ENCODE peak calls at places on chromosomes 3 and 15, in seven cellular contexts. O is IMR-90, J is mammary epithelial cell, Q is PC-3, A is A549, D is AG10803, H is lower lobe of right lung. I is an unnamed sample.

GRCh38 chr15:35871812-35872211 is 325.8 kb upstream of the DPH6 start:
- DNase-seq in O (no peak), J (no peak), Q (no peak), A (no peak), D (no peak), H (no peak), I (no peak)

GRCh38 chr3:69385723-69386483 is at the start of gene FRMD4B:
- DNase-seq in O (no peak), J (peak), Q (peak), A (peak), D (peak), H (peak), I (no peak)

GRCh38 chr3:168061332-168061996 is 34.3 kb downstream of the GOLIM4 start:
- DNase-seq in O (no peak), J (no peak), Q (peak), A (no peak), D (no peak), H (no peak), I (no peak)

GRCh38 chr3:59364471-59364870 is 314.6 kb upstream of the CFAP20DC start:
- DNase-seq in O (peak), J (peak), Q (peak), A (no peak), D (peak), H (no peak), I (no peak)

GRCh38 chr3:142947799-142948575 is 15.5 kb downstream of the PAQR9 start:
- DNase-seq in O (peak), J (peak), Q (peak), A (no peak), D (no peak), H (no peak), I (no peak)

GRCh38 chr3:65995030-65995429 is 43.7 kb downstream of the MAGI1 start:
- DNase-seq in O (peak), J (peak), Q (peak), A (no peak), D (peak), H (no peak), I (no peak)

GRCh38 chr3:64900916-64901903 is 213.4 kb upstream of the ADAMTS9 start:
- DNase-seq in O (peak), J (no peak), Q (no peak), A (no peak), D (peak), H (no peak), I (peak)

GRCh38 chr3:8052599-8053185 is 448.9 kb upstream of the LMCD1 start:
- DNase-seq in O (no peak), J (no peak), Q (no peak), A (no peak), D (peak), H (no peak), I (no peak)

GRCh38 chr3:28905798-28906197 is 375.1 kb upstream of the RBMS3 start:
- DNase-seq in O (no peak), J (no peak), Q (no peak), A (no peak), D (no peak), H (no peak), I (no peak)

GRCh38 chr3:180870008-180870733 is 42.3 kb upstream of the FXR1 start:
- DNase-seq in O (no peak), J (peak), Q (no peak), A (no peak), D (peak), H (no peak), I (no peak)

GRCh38 chr3:37956353-37957184 is 34.0 kb upstream of the VILL start:
- DNase-seq in O (no peak), J (no peak), Q (no peak), A (no peak), D (no peak), H (no peak), I (no peak)

GRCh38 chr15:87500240-87500639 is 756.3 kb downstream of the NTRK3 start:
- DNase-seq in O (no peak), J (no peak), Q (no peak), A (no peak), D (no peak), H (no peak), I (no peak)

GRCh38 chr3:179460260-179460659 is 9.0 kb upstream of the GNB4 start:
- DNase-seq in O (no peak), J (no peak), Q (no peak), A (no peak), D (no peak), H (no peak), I (no peak)

GRCh38 chr3:86225461-86225860 is 765.5 kb downstream of the VGLL3 start:
- DNase-seq in O (no peak), J (no peak), Q (no peak), A (no peak), D (no peak), H (no peak), I (no peak)

GRCh38 chr3:110900583-110900982 is 171.0 kb upstream of the NECTIN3 start:
- DNase-seq in O (peak), J (no peak), Q (peak), A (no peak), D (peak), H (no peak), I (peak)

GRCh38 chr3:71847794-71848193 is 62.8 kb upstream of the PROK2 start:
- DNase-seq in O (no peak), J (no peak), Q (no peak), A (no peak), D (no peak), H (no peak), I (no peak)

GRCh38 chr3:126571078-126571477 is 12.3 kb upstream of the C3orf22 start:
- DNase-seq in O (no peak), J (no peak), Q (no peak), A (no peak), D (no peak), H (no peak), I (no peak)

GRCh38 chr3:10570196-10570946 is 65.0 kb upstream of the ATP2B2 start:
- DNase-seq in O (no peak), J (no peak), Q (no peak), A (no peak), D (no peak), H (no peak), I (no peak)

GRCh38 chr15:26260517-26261133 is 397.5 kb upstream of the ATP10A start:
- DNase-seq in O (peak), J (no peak), Q (peak), A (peak), D (peak), H (no peak), I (no peak)

GRCh38 chr3:68874551-68875348 is 57.6 kb downstream of the TAFA4 start:
- DNase-seq in O (no peak), J (no peak), Q (no peak), A (no peak), D (no peak), H (no peak), I (no peak)

GRCh38 chr15:67174864-67175573 is 79.4 kb downstream of the AAGAB start:
- DNase-seq in O (peak), J (peak), Q (peak), A (peak), D (no peak), H (no peak), I (no peak)

GRCh38 chr3:100902572-100902971 is 90.6 kb downstream of the ABI3BP start:
- DNase-seq in O (peak), J (no peak), Q (peak), A (no peak), D (peak), H (no peak), I (peak)

GRCh38 chr3:12906141-12906915 is 65.0 kb upstream of the RPL32 start:
- DNase-seq in O (no peak), J (no peak), Q (no peak), A (no peak), D (no peak), H (no peak), I (no peak)

GRCh38 chr15:70077436-70077835 is 20.3 kb downstream of the TLE3 start:
- DNase-seq in O (no peak), J (no peak), Q (no peak), A (no peak), D (no peak), H (no peak), I (no peak)

GRCh38 chr15:99009741-99010370 is 2.3 kb upstream of the PGPEP1L start:
- DNase-seq in O (peak), J (no peak), Q (no peak), A (no peak), D (peak), H (no peak), I (no peak)

GRCh38 chr3:160163259-160163878 is 61.9 kb upstream of the C3orf80 start:
- DNase-seq in O (peak), J (no peak), Q (peak), A (peak), D (peak), H (no peak), I (no peak)

GRCh38 chr3:55686720-55687254 is 199.7 kb upstream of the WNT5A start:
- DNase-seq in O (peak), J (no peak), Q (peak), A (no peak), D (peak), H (no peak), I (no peak)

GRCh38 chr3:73498764-73499622 is 125.7 kb downstream of the PDZRN3 start:
- DNase-seq in O (peak), J (peak), Q (no peak), A (no peak), D (peak), H (no peak), I (no peak)

GRCh38 chr3:49671291-49672288 is 2.6 kb upstream of the APEH start:
- DNase-seq in O (peak), J (peak), Q (peak), A (peak), D (peak), H (peak), I (no peak)

DNA sequence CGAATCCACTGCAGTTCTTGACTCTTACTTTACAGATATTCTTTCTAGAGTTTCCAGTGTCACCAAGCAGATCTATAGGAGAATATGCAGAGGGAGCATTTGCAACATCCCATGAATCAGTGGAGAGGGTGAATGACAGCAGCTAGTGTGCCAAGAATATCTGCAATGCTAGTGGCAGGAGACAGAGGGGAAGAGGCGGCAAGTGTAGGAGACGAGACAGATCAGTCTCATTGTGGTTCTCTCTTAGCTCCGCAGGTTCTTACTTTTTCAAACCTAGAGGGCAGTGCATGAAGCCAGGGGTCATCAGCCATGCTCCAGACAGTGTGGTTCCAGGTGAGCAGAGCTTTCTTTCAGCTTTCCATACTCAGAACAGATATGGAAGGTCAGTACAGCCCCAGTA is 749 bp downstream of the ZNF619 start:
- DNase-seq in O (no peak), J (no peak), Q (peak), A (no peak), D (no peak), H (no peak), I (no peak)
- H3K4me3 ChIP-seq in O (peak), J (peak), Q (peak), A (peak), D (peak), H (peak), I (peak)

GRCh38 chr3:15312550-15312949 is 19.8 kb downstream of the SH3BP5 start:
- DNase-seq in O (no peak), J (no peak), Q (no peak), A (no peak), D (no peak), H (no peak), I (no peak)

GRCh38 chr3:15313461-15313860 is 18.9 kb downstream of the SH3BP5 start:
- DNase-seq in O (no peak), J (no peak), Q (no peak), A (no peak), D (no peak), H (peak), I (no peak)

GRCh38 chr3:15317164-15317477 is 15.3 kb downstream of the SH3BP5 start:
- DNase-seq in O (peak), J (no peak), Q (no peak), A (no peak), D (no peak), H (no peak), I (no peak)

GRCh38 chr3:15315003-15315402 is 17.4 kb downstream of the SH3BP5 start:
- DNase-seq in O (no peak), J (no peak), Q (no peak), A (no peak), D (peak), H (no peak), I (no peak)

DNA sequence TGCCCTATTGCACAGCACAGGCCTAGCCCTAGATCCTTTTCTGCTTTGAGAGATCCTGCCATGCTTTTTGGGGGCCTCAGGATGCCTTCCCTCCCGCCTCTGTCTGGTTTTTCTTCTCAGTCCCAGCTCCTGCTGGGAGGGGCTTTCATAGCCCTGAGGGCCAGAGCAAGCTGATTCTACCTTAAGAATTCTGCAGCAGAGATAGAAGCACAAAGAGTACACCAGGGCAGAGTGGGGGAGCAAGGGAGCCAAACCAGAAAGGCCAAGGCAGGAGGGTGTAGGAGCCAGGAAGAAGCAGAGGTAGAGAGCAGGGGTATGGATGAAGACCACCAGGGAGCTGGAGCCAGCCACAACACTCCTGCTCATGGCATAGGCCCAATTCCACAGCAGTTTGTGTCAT is 18.1 kb downstream of the SH3BP5 start:
- DNase-seq in O (no peak), J (no peak), Q (no peak), A (no peak), D (no peak), H (no peak), I (no peak)
- H3K4me3 ChIP-seq in O (no peak), J (no peak), Q (no peak), A (no peak), D (no peak), H (no peak), I (no peak)

GRCh38 chr3:133805702-133806475 is at the start of gene SRPRB:
- DNase-seq in O (peak), J (peak), Q (peak), A (peak), D (peak), H (peak), I (peak)
- H3K4me3 ChIP-seq in O (peak), J (peak), Q (peak), A (peak), D (peak), H (peak), I (peak)

GRCh38 chr3:133410191-133410892 is 10.5 kb downstream of the BFSP2 start:
- DNase-seq in O (no peak), J (no peak), Q (no peak), A (no peak), D (no peak), H (no peak), I (no peak)

GRCh38 chr3:133412511-133413165 is 12.8 kb downstream of the BFSP2 start:
- DNase-seq in O (peak), J (no peak), Q (no peak), A (no peak), D (peak), H (no peak), I (peak)

GRCh38 chr3:133408961-133409360 is 9.1 kb downstream of the BFSP2 start:
- DNase-seq in O (peak), J (no peak), Q (no peak), A (no peak), D (peak), H (no peak), I (no peak)

GRCh38 chr3:133414021-133414392 is 14.2 kb downstream of the BFSP2 start:
- DNase-seq in O (no peak), J (no peak), Q (no peak), A (no peak), D (no peak), H (no peak), I (no peak)

DNA sequence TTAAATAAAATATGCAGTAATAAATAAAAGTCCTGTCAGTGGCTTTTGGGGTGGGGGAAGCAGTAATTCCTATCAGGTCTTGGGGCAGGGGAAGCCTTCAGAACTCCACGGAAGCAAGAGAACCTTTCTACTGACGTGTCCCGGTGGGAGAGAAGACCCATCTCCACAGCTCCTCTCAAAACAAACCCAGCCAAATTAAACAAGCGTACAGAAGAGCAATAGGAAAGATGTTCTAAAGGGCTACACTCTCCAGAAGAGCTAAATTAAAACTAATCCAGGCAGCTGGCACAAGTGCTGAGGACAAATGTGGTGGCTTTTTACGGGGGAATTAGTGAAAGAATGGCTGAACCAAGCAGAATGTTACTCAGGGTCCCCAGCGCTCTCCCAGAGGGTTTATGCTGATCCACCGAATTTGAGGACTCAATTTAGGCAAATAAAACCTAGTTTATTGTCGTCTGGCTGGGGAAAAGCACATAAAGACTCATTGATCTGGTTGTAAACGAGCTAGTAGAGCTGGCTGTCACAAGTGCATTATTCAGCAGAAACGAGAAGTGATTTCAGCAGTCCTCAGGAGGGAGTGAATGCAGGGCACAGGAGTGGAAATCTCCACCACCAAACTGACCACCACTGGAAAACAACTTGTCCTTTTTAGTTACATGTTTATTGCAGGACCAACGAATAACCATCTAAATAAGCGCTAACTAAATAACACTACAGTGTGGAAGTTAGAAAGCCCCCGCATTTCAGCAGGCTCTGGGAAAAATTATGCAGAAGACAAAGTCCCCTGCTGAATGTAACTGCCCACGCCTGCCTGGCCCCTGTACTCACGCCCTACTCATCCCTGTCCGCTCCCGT is 13.5 kb downstream of the BFSP2 start:
- DNase-seq in O (peak), J (no peak), Q (no peak), A (no peak), D (peak), H (no peak), I (no peak)
- H3K4me3 ChIP-seq in O (peak), J (no peak), Q (no peak), A (no peak), D (peak), H (no peak), I (no peak)

DNA sequence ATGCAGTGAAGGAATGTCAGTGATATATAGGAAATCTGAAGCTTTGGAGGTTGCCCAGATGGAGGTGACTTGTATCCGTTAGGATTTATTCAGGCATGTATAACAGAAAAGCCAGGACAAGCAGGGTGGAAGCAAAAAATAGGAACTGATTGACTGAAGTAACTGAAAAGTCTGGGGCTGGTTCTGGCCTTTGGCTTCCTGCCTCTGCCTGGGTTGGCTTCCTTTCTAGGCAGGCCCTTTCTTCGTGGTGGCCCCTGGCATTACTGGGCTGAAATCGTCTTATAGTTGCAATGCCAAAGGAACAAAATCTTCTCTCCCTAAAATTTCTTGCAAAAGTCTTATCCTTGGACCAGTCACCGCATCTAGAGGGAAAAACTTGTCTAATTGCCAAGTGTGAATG is 386.1 kb downstream of the PTPRG start:
- DNase-seq in O (no peak), J (no peak), Q (no peak), A (no peak), D (no peak), H (no peak), I (no peak)
- H3K4me3 ChIP-seq in O (no peak), J (no peak), Q (no peak), A (no peak), D (no peak), H (no peak), I (no peak)

GRCh38 chr3:127820221-127820870 is 2.0 kb downstream of the MGLL start:
- DNase-seq in O (peak), J (no peak), Q (no peak), A (no peak), D (peak), H (peak), I (no peak)

GRCh38 chr3:127820871-127821853 is 1.2 kb downstream of the MGLL start:
- DNase-seq in O (peak), J (no peak), Q (peak), A (no peak), D (peak), H (peak), I (no peak)

GRCh38 chr3:127823590-127823857 is 1.2 kb upstream of the MGLL start:
- DNase-seq in O (no peak), J (no peak), Q (no peak), A (no peak), D (no peak), H (no peak), I (no peak)

GRCh38 chr3:127822836-127823589 is 698 bp upstream of the MGLL start:
- DNase-seq in O (peak), J (peak), Q (peak), A (no peak), D (peak), H (peak), I (no peak)

GRCh38 chr3:127822166-127822835 is at the start of gene MGLL:
- DNase-seq in O (peak), J (peak), Q (peak), A (no peak), D (peak), H (peak), I (no peak)
- H3K4me3 ChIP-seq in O (peak), J (peak), Q (peak), A (peak), D (peak), H (peak), I (peak)